ENCODE peak calls at places on chromosomes 4 and X, in five cellular contexts. Z, Q, U, G and R are unnamed samples.
A peak's percentile ranks its signal among the peaks of the same experiment; 100 is the strongest.

GRCh38 chrX:72230290-72230689 is 8.5 kb downstream of the ERCC6L start:
- DNase-seq in Z (no peak), G (no peak), Q (no peak), U (no peak), R (no peak)

GRCh38 chr4:110059556-110060191 is 138.7 kb downstream of the ELOVL6 start:
- DNase-seq in Q (peak; percentile 14), U (no peak), Z (no peak), G (no peak), R (peak; percentile 26)

GRCh38 chrX:133587071-133587470 is 171.8 kb upstream of the GPC4 start:
- DNase-seq in Q (no peak), Z (no peak), U (no peak), G (no peak), R (no peak)

GRCh38 chrX:40272786-40273185 is 175.0 kb upstream of the BCOR start:
- DNase-seq in Z (no peak), U (no peak), Q (no peak), G (no peak), R (no peak)

GRCh38 chr4:3531306-3531886 is 826 bp downstream of the LRPAP1 start:
- DNase-seq in G (no peak), Q (no peak), U (no peak), Z (no peak), R (peak; percentile 17)

GRCh38 chr4:45648846-45649245 is 475.0 kb downstream of the GABRG1 start:
- DNase-seq in Z (no peak), U (no peak), Q (no peak), G (no peak), R (no peak)

GRCh38 chr4:12633058-12633651 is 851.0 kb downstream of the RAB28 start:
- DNase-seq in Z (peak; percentile 64), U (peak; percentile 79), Q (peak; percentile 68), G (peak; percentile 85), R (peak; percentile 82)

GRCh38 chr4:27186710-27187109 is 326.1 kb downstream of the STIM2 start:
- DNase-seq in U (no peak), G (no peak), Q (no peak), Z (no peak), R (no peak)

GRCh38 chr4:99863804-99864203 is 30.4 kb downstream of the LAMTOR3 start:
- DNase-seq in G (no peak), Q (peak; percentile 18), Z (no peak), U (no peak), R (peak; percentile 56)

GRCh38 chrX:41922125-41922521 is 1.2 kb downstream of the CASK start:
- DNase-seq in G (peak; percentile 8), Z (no peak), Q (peak; percentile 16), U (no peak), R (peak; percentile 31)

GRCh38 chr4:82773049-82773448 is 25.5 kb downstream of the SCD5 start:
- DNase-seq in Q (no peak), Z (no peak), G (no peak), U (no peak), R (no peak)

GRCh38 chr4:2858451-2859217 is 15.0 kb downstream of the ADD1 start:
- DNase-seq in Z (peak; percentile 43), U (no peak), Q (no peak), G (no peak), R (no peak)

GRCh38 chr4:101806914-101807313 is 16.4 kb downstream of the BANK1 start:
- DNase-seq in Z (no peak), U (no peak), Q (no peak), G (no peak), R (peak; percentile 56)

GRCh38 chrX:85897376-85898110 is 149.8 kb downstream of the CHM start:
- DNase-seq in U (no peak), Q (no peak), Z (no peak), G (no peak), R (no peak)

GRCh38 chr4:104489731-104490095 is 5.0 kb downstream of the CXXC4 start:
- DNase-seq in Z (no peak), Q (no peak), U (no peak), G (no peak), R (no peak)

GRCh38 chr4:2797188-2797544 is 4.3 kb downstream of the SH3BP2 start:
- DNase-seq in Q (no peak), U (no peak), Z (no peak), G (peak; percentile 1), R (no peak)

GRCh38 chr4:111797455-111798163 is 347.6 kb upstream of the FAM241A start:
- DNase-seq in G (no peak), Q (no peak), U (no peak), Z (no peak), R (no peak)

GRCh38 chr4:172953896-172954568 is 214.6 kb upstream of the GALNT7 start:
- DNase-seq in Z (no peak), U (no peak), G (no peak), Q (no peak), R (no peak)

GRCh38 chr4:5018096-5018495 is 1.2 kb downstream of the CYTL1 start:
- DNase-seq in Q (peak; percentile 22), Z (no peak), U (no peak), G (no peak), R (peak; percentile 48)

GRCh38 chr4:162685401-162685800 is 481.3 kb downstream of the NAF1 start:
- DNase-seq in G (no peak), Q (no peak), Z (no peak), U (no peak), R (peak; percentile 13)

GRCh38 chrX:96807318-96807717 is 76.4 kb upstream of the RPA4 start:
- DNase-seq in U (no peak), Q (no peak), Z (no peak), G (no peak), R (no peak)

GRCh38 chr4:45317276-45317675 is 590.9 kb upstream of the GNPDA2 start:
- DNase-seq in Z (no peak), G (no peak), U (no peak), Q (peak; percentile 50), R (peak; percentile 73)

GRCh38 chrX:109770780-109771179 is 37.7 kb upstream of the ACSL4 start:
- DNase-seq in Z (no peak), U (no peak), Q (no peak), G (no peak), R (no peak)

GRCh38 chrX:4570141-4570540 is 856.7 kb upstream of the PRKX start:
- DNase-seq in Z (no peak), Q (no peak), G (no peak), U (no peak), R (no peak)

GRCh38 chrX:143664302-143664701 is 28.4 kb upstream of the SLITRK4 start:
- DNase-seq in Z (peak; percentile 3), Q (peak; percentile 31), G (peak; percentile 14), U (no peak), R (peak; percentile 16)

GRCh38 chrX:20116575-20117240 is at the start of gene MAP7D2:
- DNase-seq in Q (no peak), U (no peak), Z (no peak), G (peak; percentile 45), R (no peak)

GRCh38 chr4:188130355-188130754 is 8.9 kb upstream of the TRIML1 start:
- DNase-seq in U (no peak), G (peak; percentile 29), Z (no peak), Q (no peak), R (no peak)
- TF ChIP-seq CTCF in U (no peak), G (peak; percentile 28), Z (no peak), Q (no peak), R (no peak)

GRCh38 chr4:87055340-87055739 is 120.5 kb downstream of the AFF1 start:
- DNase-seq in G (no peak), Z (no peak), Q (no peak), U (no peak), R (peak; percentile 50)

GRCh38 chr4:87056884-87057283 is 122.1 kb downstream of the AFF1 start:
- DNase-seq in G (no peak), Z (no peak), U (no peak), Q (no peak), R (no peak)

GRCh38 chr4:87053802-87054767 is 119.3 kb downstream of the AFF1 start:
- DNase-seq in Q (no peak), Z (peak; percentile 58), U (no peak), G (no peak), R (no peak)

GRCh38 chr4:87053064-87053693 is 118.4 kb downstream of the AFF1 start:
- DNase-seq in Q (no peak), U (no peak), Z (no peak), G (no peak), R (no peak)

DNA sequence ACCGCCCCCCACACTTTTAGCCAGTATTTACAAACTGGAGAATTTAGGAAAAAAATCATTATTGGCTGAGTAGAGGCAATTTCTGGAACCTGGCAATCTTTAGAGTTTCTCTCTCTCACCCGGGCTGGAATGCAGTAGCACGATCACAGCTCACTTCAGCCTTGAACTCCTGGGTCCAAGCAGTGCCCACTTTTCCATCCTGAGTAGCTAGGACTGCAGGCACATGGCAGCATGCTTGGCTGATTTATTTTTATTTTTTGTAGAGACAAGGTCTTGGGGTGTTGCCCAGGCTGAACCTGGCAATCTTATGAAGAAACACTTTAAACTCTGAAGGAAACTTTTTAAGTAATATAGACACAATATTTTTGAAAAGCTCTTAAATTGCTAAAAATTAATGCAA is 120.1 kb downstream of the AFF1 start:
- DNase-seq in Z (no peak), Q (no peak), U (no peak), G (no peak), R (no peak)
- TF ChIP-seq CTCF in Z (no peak), Q (no peak), U (no peak), G (no peak), R (no peak)

DNA sequence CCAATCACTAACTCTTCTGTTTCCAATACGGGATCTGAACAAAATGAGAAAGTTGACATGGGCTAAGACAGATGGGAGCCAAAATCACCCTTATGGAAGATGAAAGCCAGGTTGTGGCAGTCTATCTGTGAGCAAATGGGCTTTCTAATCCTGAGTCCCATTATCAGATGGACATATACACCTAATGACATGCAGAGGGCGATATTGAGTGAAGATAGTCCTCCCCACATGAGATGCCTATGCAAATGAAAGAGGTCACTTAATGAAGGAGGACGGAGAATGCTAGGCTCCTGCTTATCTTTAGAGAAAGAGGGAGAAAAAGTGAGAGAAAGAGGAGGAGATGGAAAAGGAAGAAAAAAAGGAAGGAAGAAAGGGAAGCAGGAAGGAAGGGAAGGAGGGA is 547.5 kb downstream of the NLGN4X start:
- DNase-seq in Q (peak; percentile 3), G (peak; percentile 56), U (no peak), Z (no peak), R (no peak)
- TF ChIP-seq CTCF in Q (peak; percentile 23), G (peak; percentile 45), U (peak; percentile 42), Z (no peak), R (no peak)

GRCh38 chrX:154981116-154981411 is 41.5 kb downstream of the F8 start:
- DNase-seq in Z (no peak), G (no peak), Q (no peak), U (no peak), R (no peak)
- TF ChIP-seq CTCF in Z (no peak), G (no peak), Q (no peak), U (no peak), R (no peak)